ENCODE peak calls at places on chromosomes 7 and 10, in nine cellular contexts. L is tibial artery; G is brain microvascular endothelial cell; B is foreskin fibroblast; J is stimulated activated CD4-positive, alpha-beta T cell treated with anti-CD3 and anti-CD28 coated beads, Interleukin-1b, Interleukin-23, amount 100 ng/mL, for 1 hour; O is stimulated activated CD8-positive, alpha-beta memory T cell treated with anti-CD3 and anti-CD28 coated beads, Interleukin-4, amount 100 ng/mL, for 24 hours; N is pancreas; X is NCI-H1092 treated with DMSO at 0.1 percent for 48 hours; I is left cardiac atrium. Y is an unnamed sample.

GRCh38 chr7:42700376-42701327 is 211.2 kb downstream of the C7orf25 start:
- DNase-seq in L (no peak), G (no peak), B (peak; percentile 55), J (no peak), O (no peak), N (no peak), X (no peak), I (no peak), Y (no peak)

GRCh38 chr7:103748680-103749079 is 240.8 kb downstream of the RELN start:
- DNase-seq in L (no peak), G (no peak), B (no peak), J (no peak), O (no peak), N (no peak), X (no peak), I (no peak), Y (no peak)

GRCh38 chr10:124416733-124417132 is 2.0 kb downstream of the OAT start:
- DNase-seq in L (no peak), G (no peak), B (peak; percentile 40), J (no peak), O (no peak), N (no peak), X (no peak), I (no peak), Y (no peak)

GRCh38 chr7:5374464-5374863 is 49.2 kb downstream of the TNRC18 start:
- DNase-seq in L (no peak), G (no peak), B (no peak), J (no peak), O (no peak), N (no peak), X (no peak), I (no peak), Y (no peak)

GRCh38 chr10:7998831-7999230 is 55.7 kb upstream of the GATA3 start:
- DNase-seq in L (no peak), G (no peak), B (no peak), J (no peak), O (no peak), N (no peak), X (no peak), I (no peak), Y (no peak)

GRCh38 chr10:96651998-96652431 is 65.2 kb upstream of the TM9SF3 start:
- DNase-seq in L (no peak), G (no peak), B (no peak), J (no peak), O (peak; percentile 42), N (no peak), X (no peak), I (no peak), Y (peak; percentile 68)

GRCh38 chr7:111867348-111867931 is 305.1 kb upstream of the IMMP2L start:
- DNase-seq in L (no peak), G (no peak), B (no peak), J (no peak), O (no peak), N (no peak), X (no peak), I (no peak), Y (no peak)

GRCh38 chr7:80844916-80845315 is 73.9 kb downstream of the SEMA3C start:
- DNase-seq in L (no peak), G (no peak), B (no peak), J (no peak), O (no peak), N (no peak), X (no peak), I (no peak), Y (no peak)

GRCh38 chr10:117226813-117227451 is 14.0 kb upstream of the SLC18A2 start:
- DNase-seq in L (no peak), G (peak; percentile 14), B (peak; percentile 40), J (no peak), O (no peak), N (no peak), X (no peak), I (no peak), Y (no peak)

GRCh38 chr10:113131611-113132330 is 181.7 kb downstream of the TCF7L2 start:
- DNase-seq in L (peak; percentile 36), G (peak; percentile 33), B (peak; percentile 88), J (no peak), O (no peak), N (no peak), X (no peak), I (no peak), Y (no peak)

GRCh38 chr10:30219977-30220751 is 128.9 kb downstream of the MTPAP start:
- DNase-seq in L (peak; percentile 34), G (peak; percentile 34), B (peak; percentile 47), J (no peak), O (no peak), N (no peak), X (no peak), I (no peak), Y (no peak)

GRCh38 chr7:12028508-12028907 is 182.6 kb upstream of the TMEM106B start:
- DNase-seq in L (no peak), G (peak; percentile 53), B (peak; percentile 35), J (no peak), O (no peak), N (no peak), X (no peak), I (no peak), Y (no peak)

GRCh38 chr10:218753-219152 is 83.5 kb downstream of the ZMYND11 start:
- DNase-seq in L (no peak), G (no peak), B (peak; percentile 59), J (no peak), O (no peak), N (no peak), X (no peak), I (no peak), Y (no peak)

GRCh38 chr7:64181586-64181985 is 25.4 kb upstream of the ZNF735 start:
- DNase-seq in L (no peak), G (no peak), B (no peak), J (no peak), O (no peak), N (no peak), X (no peak), I (no peak), Y (no peak)

GRCh38 chr10:131915484-131915883 is 14.7 kb downstream of the PPP2R2D start:
- DNase-seq in L (no peak), G (no peak), B (no peak), J (no peak), O (no peak), N (no peak), X (no peak), I (no peak), Y (no peak)

GRCh38 chr10:74206727-74207126 is 55.7 kb downstream of the ADK start:
- DNase-seq in L (no peak), G (no peak), B (no peak), J (no peak), O (no peak), N (peak; percentile 80), X (peak; percentile 3), I (no peak), Y (no peak)

GRCh38 chr7:2515424-2516193 is 4.0 kb upstream of the LFNG start:
- DNase-seq in L (no peak), G (no peak), B (peak; percentile 54), J (no peak), O (no peak), N (peak; percentile 74), X (no peak), I (no peak), Y (no peak)

GRCh38 chr10:22630229-22631174 is 83.9 kb downstream of the PIP4K2A start:
- DNase-seq in L (no peak), G (peak; percentile 26), B (peak; percentile 70), J (no peak), O (no peak), N (no peak), X (no peak), I (no peak), Y (peak; percentile 32)

Y was measured in stimulated activated effector memory CD8-positive, alpha-beta T cell treated with anti-CD3 and anti-CD28 coated beads, Interleukin-12 subunit alpha, Interleukin-12 subunit beta, amount 100 ng/mL, for 72 hours.